ENCODE peak calls at places on chromosomes 2 and 18, in nine cellular contexts. One of them, this sample, is unnamed.

GRCh38 chr18:3816601-3817363 is 366.8 kb downstream of the TGIF1 start:
- DNase-seq in MCF 10A: peak
- DNase-seq in caudate nucleus: no peak
- DNase-seq in GF-D8: no peak
- DNase-seq in heart right ventricle: no peak
- DNase-seq in BJ: peak
- DNase-seq in activated CD8-positive, alpha-beta memory T cell treated with anti-CD3 and anti-CD28 coated beads for 1 hour: no peak
- DNase-seq in fibroblast of lung: peak
- DNase-seq in EH: peak
- DNase-seq in this sample: peak

GRCh38 chr2:98470851-98471255 is 26.2 kb downstream of the INPP4A start:
- DNase-seq in MCF 10A: no peak
- DNase-seq in caudate nucleus: no peak
- DNase-seq in GF-D8: no peak
- DNase-seq in heart right ventricle: no peak
- DNase-seq in BJ: no peak
- DNase-seq in activated CD8-positive, alpha-beta memory T cell treated with anti-CD3 and anti-CD28 coated beads for 1 hour: no peak
- DNase-seq in fibroblast of lung: no peak
- DNase-seq in EH: no peak
- DNase-seq in this sample: no peak

GRCh38 chr18:23903971-23904370 is 110.6 kb upstream of the TTC39C start:
- DNase-seq in MCF 10A: no peak
- DNase-seq in caudate nucleus: no peak
- DNase-seq in GF-D8: no peak
- DNase-seq in heart right ventricle: no peak
- DNase-seq in BJ: no peak
- DNase-seq in activated CD8-positive, alpha-beta memory T cell treated with anti-CD3 and anti-CD28 coated beads for 1 hour: no peak
- DNase-seq in fibroblast of lung: no peak
- DNase-seq in EH: no peak
- DNase-seq in this sample: no peak

GRCh38 chr2:109537565-109538221 is 76.1 kb downstream of the SEPTIN10 start:
- DNase-seq in MCF 10A: no peak
- DNase-seq in caudate nucleus: no peak
- DNase-seq in GF-D8: no peak
- DNase-seq in heart right ventricle: no peak
- DNase-seq in BJ: no peak
- DNase-seq in activated CD8-positive, alpha-beta memory T cell treated with anti-CD3 and anti-CD28 coated beads for 1 hour: no peak
- DNase-seq in fibroblast of lung: peak
- DNase-seq in EH: peak
- DNase-seq in this sample: no peak

GRCh38 chr18:49768051-49768391 is 45.3 kb downstream of the ACAA2 start:
- DNase-seq in MCF 10A: peak
- DNase-seq in caudate nucleus: no peak
- DNase-seq in GF-D8: no peak
- DNase-seq in heart right ventricle: peak
- DNase-seq in BJ: no peak
- DNase-seq in activated CD8-positive, alpha-beta memory T cell treated with anti-CD3 and anti-CD28 coated beads for 1 hour: no peak
- DNase-seq in fibroblast of lung: peak
- DNase-seq in EH: peak
- DNase-seq in this sample: peak

GRCh38 chr2:72762276-72762675 is 63.6 kb downstream of the EXOC6B start:
- DNase-seq in MCF 10A: no peak
- DNase-seq in caudate nucleus: no peak
- DNase-seq in GF-D8: no peak
- DNase-seq in heart right ventricle: no peak
- DNase-seq in BJ: no peak
- DNase-seq in activated CD8-positive, alpha-beta memory T cell treated with anti-CD3 and anti-CD28 coated beads for 1 hour: no peak
- DNase-seq in fibroblast of lung: no peak
- DNase-seq in EH: no peak
- DNase-seq in this sample: no peak

GRCh38 chr2:74357627-74358026 is 14.4 kb upstream of the SLC4A5 start:
- DNase-seq in MCF 10A: no peak
- DNase-seq in caudate nucleus: no peak
- DNase-seq in GF-D8: no peak
- DNase-seq in heart right ventricle: no peak
- DNase-seq in BJ: no peak
- DNase-seq in activated CD8-positive, alpha-beta memory T cell treated with anti-CD3 and anti-CD28 coated beads for 1 hour: no peak
- DNase-seq in fibroblast of lung: peak
- DNase-seq in EH: no peak
- DNase-seq in this sample: no peak

GRCh38 chr2:231680284-231680991 is 27.9 kb upstream of the PTMA start:
- DNase-seq in MCF 10A: peak
- DNase-seq in caudate nucleus: no peak
- DNase-seq in GF-D8: no peak
- DNase-seq in heart right ventricle: no peak
- DNase-seq in BJ: no peak
- DNase-seq in activated CD8-positive, alpha-beta memory T cell treated with anti-CD3 and anti-CD28 coated beads for 1 hour: no peak
- DNase-seq in fibroblast of lung: no peak
- DNase-seq in EH: peak
- DNase-seq in this sample: no peak

GRCh38 chr2:101341421-101341820 is 32.9 kb upstream of the RNF149 start:
- DNase-seq in MCF 10A: no peak
- DNase-seq in caudate nucleus: no peak
- DNase-seq in GF-D8: no peak
- DNase-seq in heart right ventricle: peak
- DNase-seq in BJ: no peak
- DNase-seq in activated CD8-positive, alpha-beta memory T cell treated with anti-CD3 and anti-CD28 coated beads for 1 hour: no peak
- DNase-seq in fibroblast of lung: no peak
- DNase-seq in EH: no peak
- DNase-seq in this sample: no peak

GRCh38 chr2:204948822-204949221 is 403.5 kb downstream of the PARD3B start:
- DNase-seq in MCF 10A: no peak
- DNase-seq in caudate nucleus: no peak
- DNase-seq in GF-D8: no peak
- DNase-seq in heart right ventricle: no peak
- DNase-seq in BJ: no peak
- DNase-seq in activated CD8-positive, alpha-beta memory T cell treated with anti-CD3 and anti-CD28 coated beads for 1 hour: no peak
- DNase-seq in fibroblast of lung: no peak
- DNase-seq in EH: peak
- DNase-seq in this sample: no peak

GRCh38 chr2:120231974-120232635 is 8.9 kb upstream of the TMEM185B start:
- DNase-seq in MCF 10A: no peak
- DNase-seq in caudate nucleus: no peak
- DNase-seq in GF-D8: no peak
- DNase-seq in heart right ventricle: no peak
- DNase-seq in BJ: no peak
- DNase-seq in activated CD8-positive, alpha-beta memory T cell treated with anti-CD3 and anti-CD28 coated beads for 1 hour: no peak
- DNase-seq in fibroblast of lung: no peak
- DNase-seq in EH: no peak
- DNase-seq in this sample: no peak

This sample was measured in endothelial cell of umbilical vein.